ENCODE peak calls at places on chromosome 21, in six cellular contexts. One of them, this sample, is unnamed.

GRCh38 chr21:15031790-15032357 is 32.9 kb downstream of the NRIP1 start:
- DNase-seq in GM23248: peak; percentile 57
- DNase-seq in GM12878: no peak
- DNase-seq in hepatocyte: no peak
- DNase-seq in PC-9: no peak
- DNase-seq in GM23338: no peak
- DNase-seq in this sample: no peak

GRCh38 chr21:43597052-43597451 is 62.2 kb downstream of the HSF2BP start:
- DNase-seq in GM12878: no peak
- DNase-seq in GM23248: peak; percentile 89
- DNase-seq in PC-9: peak; percentile 70
- DNase-seq in hepatocyte: peak; percentile 71
- DNase-seq in GM23338: no peak
- DNase-seq in this sample: no peak

GRCh38 chr21:14273736-14274538 is 58.0 kb downstream of the RBM11 start:
- DNase-seq in GM23248: no peak
- DNase-seq in GM12878: no peak
- DNase-seq in hepatocyte: peak; percentile 63
- DNase-seq in PC-9: no peak
- DNase-seq in GM23338: peak; percentile 72
- DNase-seq in this sample: no peak

GRCh38 chr21:40047993-40048730 is 180.9 kb downstream of the PCP4 start:
- DNase-seq in GM23248: no peak
- DNase-seq in GM12878: no peak
- DNase-seq in hepatocyte: no peak
- DNase-seq in PC-9: no peak
- DNase-seq in GM23338: no peak
- DNase-seq in this sample: no peak

GRCh38 chr21:25456672-25457071 is 150.6 kb downstream of the MRPL39 start:
- DNase-seq in hepatocyte: no peak
- DNase-seq in GM23248: no peak
- DNase-seq in PC-9: no peak
- DNase-seq in GM23338: no peak
- DNase-seq in GM12878: peak; percentile 77
- DNase-seq in this sample: no peak

GRCh38 chr21:15140321-15141019 is 75.7 kb upstream of the NRIP1 start:
- DNase-seq in PC-9: no peak
- DNase-seq in GM23338: no peak
- DNase-seq in hepatocyte: peak; percentile 85
- DNase-seq in GM23248: no peak
- DNase-seq in GM12878: no peak
- DNase-seq in this sample: no peak

GRCh38 chr21:31710586-31710985 is 21.3 kb downstream of the SCAF4 start:
- DNase-seq in GM12878: no peak
- DNase-seq in hepatocyte: no peak
- DNase-seq in GM23338: no peak
- DNase-seq in PC-9: no peak
- DNase-seq in GM23248: peak; percentile 74
- DNase-seq in this sample: no peak

GRCh38 chr21:29989634-29990234 is 49.9 kb upstream of the GRIK1 start:
- DNase-seq in PC-9: no peak
- DNase-seq in GM23338: no peak
- DNase-seq in hepatocyte: no peak
- DNase-seq in GM23248: no peak
- DNase-seq in GM12878: no peak
- DNase-seq in this sample: peak; percentile 16

GRCh38 chr21:8988696-8989095 is 1532.7 kb upstream of the TPTE start:
- DNase-seq in PC-9: no peak
- DNase-seq in GM23338: peak; percentile 81
- DNase-seq in GM23248: no peak
- DNase-seq in hepatocyte: no peak
- DNase-seq in GM12878: no peak
- DNase-seq in this sample: no peak

GRCh38 chr21:15221799-15222386 is 157.1 kb upstream of the NRIP1 start:
- DNase-seq in hepatocyte: peak; percentile 48
- DNase-seq in PC-9: peak; percentile 82
- DNase-seq in GM23248: peak; percentile 86
- DNase-seq in GM12878: no peak
- DNase-seq in GM23338: peak; percentile 82
- DNase-seq in this sample: no peak

GRCh38 chr21:32768530-32768929 is 3.0 kb downstream of the PAXBP1 start:
- DNase-seq in GM23338: no peak
- DNase-seq in GM12878: no peak
- DNase-seq in hepatocyte: no peak
- DNase-seq in GM23248: no peak
- DNase-seq in PC-9: no peak
- DNase-seq in this sample: no peak

GRCh38 chr21:27802816-27803475 is 836.1 kb upstream of the ADAMTS5 start:
- DNase-seq in GM12878: no peak
- DNase-seq in GM23248: peak; percentile 64
- DNase-seq in hepatocyte: peak; percentile 60
- DNase-seq in GM23338: peak; percentile 82
- DNase-seq in PC-9: no peak
- DNase-seq in this sample: peak; percentile 52

GRCh38 chr21:34670220-34670961 is 1.6 kb downstream of the CLIC6 start:
- DNase-seq in GM23338: peak; percentile 70
- DNase-seq in GM23248: peak; percentile 49
- DNase-seq in hepatocyte: peak; percentile 53
- DNase-seq in PC-9: no peak
- DNase-seq in GM12878: no peak
- DNase-seq in this sample: no peak
- TF ChIP-seq EZH2 in GM23338: peak; percentile 30
- TF ChIP-seq EZH2 in GM23248: peak; percentile 96
- TF ChIP-seq EZH2 in hepatocyte: no peak
- TF ChIP-seq EZH2 in PC-9: peak; percentile 74
- TF ChIP-seq EZH2 in GM12878: no peak
- TF ChIP-seq EZH2 in this sample: peak; percentile 94

GRCh38 chr21:42317826-42318746 is 2.9 kb upstream of the TFF3 start:
- DNase-seq in GM23248: no peak
- DNase-seq in GM23338: no peak
- DNase-seq in GM12878: no peak
- DNase-seq in hepatocyte: no peak
- DNase-seq in PC-9: no peak
- DNase-seq in this sample: no peak
- TF ChIP-seq EZH2 in GM23248: no peak
- TF ChIP-seq EZH2 in GM23338: no peak
- TF ChIP-seq EZH2 in GM12878: no peak
- TF ChIP-seq EZH2 in hepatocyte: no peak
- TF ChIP-seq EZH2 in PC-9: no peak
- TF ChIP-seq EZH2 in this sample: no peak

DNA sequence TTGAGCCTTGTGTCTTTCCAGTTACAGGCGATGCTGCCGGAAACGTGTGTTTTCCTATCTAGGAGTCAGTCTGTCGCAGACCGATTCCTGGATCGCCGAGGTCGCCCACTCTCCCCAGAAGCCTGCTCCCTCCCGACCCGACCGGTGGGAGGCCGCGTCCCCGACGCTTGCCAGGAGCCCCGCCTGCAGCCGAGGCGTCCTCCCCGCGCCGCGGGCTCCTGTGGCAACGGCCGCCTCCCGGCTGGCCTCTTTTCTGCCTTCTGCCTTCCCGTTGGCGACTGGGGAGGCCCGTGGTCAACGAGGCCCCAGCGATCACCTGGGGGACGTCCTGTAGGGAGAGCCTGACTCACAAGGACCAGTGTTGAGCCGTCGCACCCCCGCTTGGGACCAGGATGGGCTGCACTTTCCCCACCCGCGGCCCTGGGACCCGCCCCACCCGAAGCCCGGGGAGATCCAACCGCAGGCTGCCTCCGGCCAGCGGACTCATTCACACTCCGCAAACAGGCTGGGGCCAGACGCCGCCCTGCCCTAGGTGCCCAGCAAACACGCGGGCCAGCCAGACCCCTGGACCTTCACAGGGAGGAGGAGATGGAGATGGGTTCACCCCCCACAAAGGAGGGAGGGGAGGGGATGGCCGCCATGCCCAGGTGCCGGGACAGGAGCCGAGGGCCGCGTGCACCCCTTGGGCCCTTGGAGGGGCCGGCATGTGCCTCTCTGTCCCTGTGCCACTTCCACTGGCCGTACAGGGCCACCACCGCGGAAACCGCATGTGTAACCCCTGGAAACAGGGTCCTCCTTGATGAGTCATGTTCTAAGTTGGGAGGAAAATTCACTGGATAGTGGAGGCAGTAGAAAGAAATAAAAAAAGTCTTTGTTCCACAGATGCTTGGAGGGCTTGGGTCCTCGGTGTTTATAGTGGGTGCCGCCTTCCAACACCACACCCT is 7.2 kb upstream of the COL6A1 start:
- DNase-seq in PC-9: no peak
- DNase-seq in GM23248: peak; percentile 84
- DNase-seq in hepatocyte: peak; percentile 64
- DNase-seq in GM23338: peak; percentile 72
- DNase-seq in GM12878: no peak
- DNase-seq in this sample: no peak
- TF ChIP-seq EZH2 in PC-9: no peak
- TF ChIP-seq EZH2 in GM23248: no peak
- TF ChIP-seq EZH2 in hepatocyte: peak; percentile 35
- TF ChIP-seq EZH2 in GM23338: no peak
- TF ChIP-seq EZH2 in GM12878: no peak
- TF ChIP-seq EZH2 in this sample: no peak

DNA sequence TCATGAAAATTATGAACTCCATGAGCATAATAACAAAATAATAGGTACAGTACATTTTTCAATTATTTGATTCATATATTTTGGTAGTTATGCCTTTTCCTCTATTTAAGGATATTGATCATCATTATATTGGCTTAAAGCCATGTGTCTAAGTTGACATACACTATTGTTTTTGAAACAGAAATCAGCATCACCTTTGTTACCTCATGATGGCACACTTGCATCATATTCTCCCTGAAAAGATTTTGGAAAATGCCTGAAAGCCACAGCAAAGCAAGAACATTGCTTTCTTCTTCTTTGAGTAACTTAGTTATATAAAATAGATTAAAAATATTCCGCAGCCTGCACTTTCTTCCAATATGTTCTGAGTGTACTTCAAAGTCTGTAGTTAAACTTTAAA is 33.3 kb downstream of the TMPRSS15 start:
- DNase-seq in GM23248: no peak
- DNase-seq in hepatocyte: no peak
- DNase-seq in GM12878: no peak
- DNase-seq in GM23338: no peak
- DNase-seq in PC-9: no peak
- DNase-seq in this sample: no peak
- TF ChIP-seq EZH2 in GM23248: no peak
- TF ChIP-seq EZH2 in hepatocyte: no peak
- TF ChIP-seq EZH2 in GM12878: no peak
- TF ChIP-seq EZH2 in GM23338: no peak
- TF ChIP-seq EZH2 in PC-9: no peak
- TF ChIP-seq EZH2 in this sample: no peak

DNA sequence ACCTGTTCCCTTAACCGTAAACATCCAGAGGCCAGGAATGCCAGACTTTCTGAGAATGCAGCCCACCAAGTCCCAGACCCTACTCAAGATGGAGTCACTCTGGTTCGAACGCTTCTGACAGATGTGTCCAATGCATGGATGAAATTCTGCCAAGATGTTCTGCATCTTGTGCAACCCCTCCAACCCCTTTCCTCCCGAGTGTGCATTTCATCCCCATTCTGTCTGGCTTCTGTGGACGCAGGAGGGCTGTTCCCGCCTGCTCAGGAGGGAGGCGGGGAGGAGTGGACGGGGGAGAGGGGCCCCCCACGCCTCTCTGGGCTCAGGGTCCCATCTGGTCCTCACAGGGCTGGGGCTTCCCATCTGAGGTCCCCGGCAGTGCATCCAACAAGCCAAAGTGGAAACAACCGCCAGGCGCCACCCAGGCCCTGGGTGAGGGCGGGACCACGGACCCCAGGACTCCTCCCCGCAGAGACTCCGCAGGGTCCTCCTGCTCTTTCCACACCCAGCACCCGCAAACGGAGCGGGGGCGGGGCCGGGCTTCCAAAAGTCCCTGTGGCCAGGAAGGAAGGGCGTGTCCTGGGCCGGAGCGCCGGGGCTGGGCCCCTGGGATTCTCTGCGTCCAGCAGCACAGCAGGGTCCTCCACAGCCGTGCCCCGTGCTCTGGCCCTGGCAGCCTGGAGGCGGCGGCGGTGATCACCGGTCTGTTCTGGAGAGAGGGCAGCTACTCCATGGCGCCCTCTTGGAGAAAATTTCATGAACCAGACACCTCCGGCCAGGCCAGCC is 27.7 kb upstream of the SUMO3 start:
- DNase-seq in GM23338: peak; percentile 90
- DNase-seq in PC-9: peak; percentile 46
- DNase-seq in GM12878: no peak
- DNase-seq in GM23248: peak; percentile 80
- DNase-seq in hepatocyte: peak; percentile 81
- DNase-seq in this sample: peak; percentile 71
- TF ChIP-seq EZH2 in GM23338: no peak
- TF ChIP-seq EZH2 in PC-9: no peak
- TF ChIP-seq EZH2 in GM12878: no peak
- TF ChIP-seq EZH2 in GM23248: no peak
- TF ChIP-seq EZH2 in hepatocyte: no peak
- TF ChIP-seq EZH2 in this sample: no peak

DNA sequence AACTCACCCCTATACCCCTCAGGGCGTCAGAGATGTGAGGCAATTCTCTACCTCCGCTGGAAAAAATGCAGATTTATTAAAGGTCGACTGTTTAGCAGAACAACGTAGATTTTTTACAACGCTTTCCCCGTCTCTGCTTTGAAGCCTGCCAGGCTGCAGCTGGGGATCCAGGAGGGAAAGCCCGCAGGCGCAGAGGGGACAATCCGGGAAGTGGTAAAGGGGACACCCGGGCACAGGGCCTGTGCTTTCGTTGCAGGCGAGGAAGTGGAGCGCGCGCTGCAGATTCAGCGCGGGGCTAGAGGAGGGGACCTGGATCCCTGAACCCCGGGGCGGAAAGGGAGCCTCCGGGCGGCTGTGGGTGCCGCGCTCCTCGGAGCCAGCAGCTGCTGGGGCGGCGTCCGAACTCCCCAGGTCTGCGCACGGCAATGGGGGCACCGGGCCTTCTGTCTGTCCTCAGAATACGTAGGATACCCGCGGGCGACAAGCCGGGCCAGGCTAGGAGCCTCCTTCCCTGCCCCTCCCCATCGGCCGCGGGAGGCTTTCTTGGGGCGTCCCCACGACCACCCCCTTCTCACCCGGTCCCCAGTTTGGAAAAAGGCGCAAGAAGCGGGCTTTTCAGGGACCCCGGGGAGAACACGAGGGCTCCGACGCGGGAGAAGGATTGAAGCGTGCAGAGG is 5.5 kb downstream of the SIM2 start:
- DNase-seq in PC-9: no peak
- DNase-seq in GM23248: no peak
- DNase-seq in GM23338: peak; percentile 52
- DNase-seq in GM12878: no peak
- DNase-seq in hepatocyte: no peak
- DNase-seq in this sample: no peak
- TF ChIP-seq EZH2 in PC-9: no peak
- TF ChIP-seq EZH2 in GM23248: peak; percentile 76
- TF ChIP-seq EZH2 in GM23338: peak; percentile 96
- TF ChIP-seq EZH2 in GM12878: no peak
- TF ChIP-seq EZH2 in hepatocyte: peak; percentile 98
- TF ChIP-seq EZH2 in this sample: no peak

This sample was measured in A673.